ENCODE peak calls at places on chromosomes 5 and 9, in six cellular contexts. One of them, this sample, is unnamed.

GRCh38 chr9:120697448-120697847 is 16.8 kb downstream of the MEGF9 start:
- DNase-seq in H1: no peak
- DNase-seq in HCT116: no peak
- DNase-seq in K562: no peak
- DNase-seq in SK-N-SH: no peak
- DNase-seq in GM12878: no peak
- DNase-seq in this sample: no peak

GRCh38 chr9:27771803-27772545 is 198.7 kb upstream of the C9orf72 start:
- DNase-seq in HCT116: no peak
- DNase-seq in GM12878: no peak
- DNase-seq in H1: peak; percentile 67
- DNase-seq in K562: no peak
- DNase-seq in SK-N-SH: no peak
- DNase-seq in this sample: no peak

GRCh38 chr5:77138981-77139380 is 51.9 kb upstream of the ZBED3 start:
- DNase-seq in HCT116: no peak
- DNase-seq in SK-N-SH: peak; percentile 13
- DNase-seq in GM12878: no peak
- DNase-seq in H1: no peak
- DNase-seq in K562: no peak
- DNase-seq in this sample: no peak

GRCh38 chr9:24832307-24832706 is 286.6 kb upstream of the IZUMO3 start:
- DNase-seq in HCT116: no peak
- DNase-seq in H1: no peak
- DNase-seq in SK-N-SH: peak; percentile 5
- DNase-seq in K562: no peak
- DNase-seq in GM12878: no peak
- DNase-seq in this sample: peak; percentile 44

GRCh38 chr9:86614871-86615849 is 260.9 kb upstream of the TUT7 start:
- DNase-seq in HCT116: no peak
- DNase-seq in GM12878: no peak
- DNase-seq in SK-N-SH: peak; percentile 33
- DNase-seq in K562: peak; percentile 9
- DNase-seq in H1: no peak
- DNase-seq in this sample: no peak

GRCh38 chr9:135256568-135257354 is 169.3 kb downstream of the OLFM1 start:
- DNase-seq in HCT116: no peak
- DNase-seq in H1: no peak
- DNase-seq in GM12878: no peak
- DNase-seq in K562: no peak
- DNase-seq in SK-N-SH: no peak
- DNase-seq in this sample: no peak

GRCh38 chr5:138641547-138642298 is 66.5 kb upstream of the HSPA9 start:
- DNase-seq in K562: peak; percentile 69
- DNase-seq in H1: peak; percentile 34
- DNase-seq in GM12878: no peak
- DNase-seq in SK-N-SH: peak; percentile 74
- DNase-seq in HCT116: peak; percentile 48
- DNase-seq in this sample: no peak

GRCh38 chr9:133727277-133727875 is 10.8 kb downstream of the SARDH start:
- DNase-seq in K562: no peak
- DNase-seq in GM12878: no peak
- DNase-seq in SK-N-SH: peak; percentile 46
- DNase-seq in HCT116: no peak
- DNase-seq in H1: no peak
- DNase-seq in this sample: no peak

GRCh38 chr9:77843088-77843985 is 188.3 kb downstream of the GNAQ start:
- DNase-seq in K562: peak; percentile 19
- DNase-seq in SK-N-SH: no peak
- DNase-seq in HCT116: no peak
- DNase-seq in H1: no peak
- DNase-seq in GM12878: no peak
- DNase-seq in this sample: no peak

GRCh38 chr9:101398930-101399640 is 434 bp downstream of the ZNF189 start:
- DNase-seq in H1: no peak
- DNase-seq in GM12878: no peak
- DNase-seq in K562: peak; percentile 43
- DNase-seq in HCT116: no peak
- DNase-seq in SK-N-SH: no peak
- DNase-seq in this sample: no peak

GRCh38 chr5:125595095-125595494 is 828.1 kb upstream of the GRAMD2B start:
- DNase-seq in SK-N-SH: no peak
- DNase-seq in GM12878: no peak
- DNase-seq in HCT116: no peak
- DNase-seq in H1: no peak
- DNase-seq in K562: no peak
- DNase-seq in this sample: no peak

GRCh38 chr9:103168254-103168653 is 173.1 kb downstream of the CYLC2 start:
- DNase-seq in HCT116: no peak
- DNase-seq in H1: no peak
- DNase-seq in K562: no peak
- DNase-seq in GM12878: no peak
- DNase-seq in SK-N-SH: no peak
- DNase-seq in this sample: no peak

GRCh38 chr5:119036101-119036762 is 34.7 kb upstream of the DMXL1 start:
- DNase-seq in HCT116: peak; percentile 65
- DNase-seq in SK-N-SH: no peak
- DNase-seq in H1: no peak
- DNase-seq in GM12878: no peak
- DNase-seq in K562: peak; percentile 25
- DNase-seq in this sample: no peak

GRCh38 chr9:89498845-89499480 is 1.1 kb upstream of the SEMA4D start:
- DNase-seq in GM12878: no peak
- DNase-seq in SK-N-SH: no peak
- DNase-seq in H1: no peak
- DNase-seq in HCT116: no peak
- DNase-seq in K562: no peak
- DNase-seq in this sample: no peak

GRCh38 chr5:78983601-78984000 is 1.5 kb downstream of the ARSB start:
- DNase-seq in HCT116: no peak
- DNase-seq in SK-N-SH: peak; percentile 24
- DNase-seq in GM12878: no peak
- DNase-seq in H1: no peak
- DNase-seq in K562: no peak
- DNase-seq in this sample: peak; percentile 9

GRCh38 chr9:98374385-98375051 is 119.1 kb upstream of the TBC1D2 start:
- DNase-seq in H1: no peak
- DNase-seq in SK-N-SH: no peak
- DNase-seq in HCT116: no peak
- DNase-seq in GM12878: no peak
- DNase-seq in K562: peak; percentile 92
- DNase-seq in this sample: no peak

GRCh38 chr9:114285166-114285867 is 37.6 kb upstream of the ORM1 start:
- DNase-seq in HCT116: no peak
- DNase-seq in H1: no peak
- DNase-seq in K562: no peak
- DNase-seq in SK-N-SH: peak; percentile 57
- DNase-seq in GM12878: no peak
- DNase-seq in this sample: no peak

DNA sequence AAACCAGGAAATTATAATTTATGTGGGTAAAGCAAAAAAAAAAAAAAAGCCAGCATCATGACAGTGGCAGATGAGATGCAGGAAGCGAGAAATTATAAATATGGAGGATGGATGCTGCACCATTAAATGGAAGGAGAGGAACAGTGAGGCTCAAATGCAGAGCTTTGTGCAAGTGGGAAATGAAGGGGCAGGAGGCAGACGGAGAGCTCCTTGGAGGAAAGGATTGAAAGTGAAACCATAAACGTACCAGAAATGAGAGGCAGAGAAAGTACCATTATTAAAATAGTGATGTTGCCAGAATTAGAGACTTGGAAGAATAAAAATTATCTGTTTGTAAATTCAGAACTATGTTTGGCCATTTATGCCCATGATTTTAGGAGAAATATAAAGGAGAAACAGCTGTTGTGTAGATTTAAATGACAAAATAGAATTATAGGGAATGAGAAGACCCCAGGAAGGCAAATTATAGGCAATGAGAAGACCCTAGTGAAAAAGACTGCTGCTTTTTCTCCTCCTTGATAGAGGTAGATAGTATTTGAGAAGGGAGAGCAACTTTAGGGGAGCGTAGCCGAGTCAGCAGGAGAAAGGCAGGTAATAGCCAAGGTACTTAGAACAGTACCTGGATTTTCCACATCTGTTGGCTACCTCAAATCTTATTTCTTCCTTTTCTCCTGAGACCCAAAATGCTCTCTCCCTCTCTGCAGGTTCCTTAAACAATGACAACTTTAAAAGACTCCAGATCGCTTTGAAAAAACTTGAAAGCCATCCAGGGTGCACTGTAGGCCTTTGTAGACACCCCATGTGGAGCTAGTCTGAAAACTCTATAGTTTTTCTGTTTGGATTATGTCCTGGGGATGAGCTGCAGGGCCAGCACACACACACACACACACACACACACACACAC is 341.1 kb upstream of the CD180 start:
- DNase-seq in H1: no peak
- DNase-seq in K562: no peak
- DNase-seq in GM12878: no peak
- DNase-seq in HCT116: no peak
- DNase-seq in SK-N-SH: no peak
- DNase-seq in this sample: no peak
- TF ChIP-seq JUND in H1: no peak
- TF ChIP-seq JUND in K562: no peak
- TF ChIP-seq JUND in GM12878: no peak
- TF ChIP-seq JUND in HCT116: no peak
- TF ChIP-seq JUND in SK-N-SH: no peak
- TF ChIP-seq JUND in this sample: no peak

DNA sequence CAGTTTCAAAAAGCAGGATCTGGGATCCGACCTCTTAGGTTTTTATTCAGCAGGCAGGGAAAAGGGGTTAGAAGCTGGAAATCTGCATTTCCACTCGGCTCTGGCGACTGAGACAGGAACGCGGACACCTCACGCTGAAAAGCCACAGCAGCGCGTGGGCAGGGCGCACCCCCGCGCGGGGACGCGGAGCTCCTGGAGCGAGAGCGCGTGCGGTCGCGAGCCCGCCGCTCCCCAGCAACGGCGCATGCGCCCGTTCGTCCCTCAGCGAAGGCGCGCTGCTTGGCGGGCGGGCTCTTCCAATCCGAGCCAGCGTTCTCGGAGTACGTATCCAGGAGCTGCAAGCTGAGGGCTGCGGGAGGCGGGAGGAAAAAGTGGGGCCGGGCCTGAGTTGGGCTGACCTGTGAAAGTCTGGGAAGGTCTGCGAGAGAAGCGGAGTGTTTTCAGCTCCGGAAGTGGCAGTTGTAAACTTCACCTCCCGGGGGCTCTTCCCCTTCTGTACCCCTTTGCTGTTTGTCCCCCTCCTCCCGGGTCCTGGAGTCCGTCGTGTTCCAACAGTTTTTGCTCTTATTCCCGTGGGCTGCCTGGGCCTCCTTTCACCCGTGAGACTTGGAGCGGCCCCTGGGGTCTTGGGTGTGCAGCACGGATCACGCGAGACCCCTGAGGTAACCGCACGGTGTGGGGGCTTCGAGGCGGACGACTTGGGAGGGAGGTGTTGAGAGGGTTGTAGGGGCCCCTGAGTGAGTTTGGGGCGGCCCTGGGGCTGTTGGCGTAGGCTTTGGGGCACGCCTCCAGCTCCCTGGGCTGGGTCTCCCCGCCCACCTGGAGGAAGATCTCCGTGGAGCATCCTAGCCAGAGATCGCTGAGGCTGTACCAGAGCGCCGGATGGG is at the start of gene CCDC171:
- DNase-seq in HCT116: peak; percentile 86
- DNase-seq in K562: peak; percentile 91
- DNase-seq in H1: peak; percentile 88
- DNase-seq in GM12878: peak; percentile 75
- DNase-seq in SK-N-SH: peak; percentile 96
- DNase-seq in this sample: peak; percentile 94
- TF ChIP-seq JUND in HCT116: no peak
- TF ChIP-seq JUND in K562: no peak
- TF ChIP-seq JUND in H1: no peak
- TF ChIP-seq JUND in GM12878: no peak
- TF ChIP-seq JUND in SK-N-SH: no peak
- TF ChIP-seq JUND in this sample: no peak

DNA sequence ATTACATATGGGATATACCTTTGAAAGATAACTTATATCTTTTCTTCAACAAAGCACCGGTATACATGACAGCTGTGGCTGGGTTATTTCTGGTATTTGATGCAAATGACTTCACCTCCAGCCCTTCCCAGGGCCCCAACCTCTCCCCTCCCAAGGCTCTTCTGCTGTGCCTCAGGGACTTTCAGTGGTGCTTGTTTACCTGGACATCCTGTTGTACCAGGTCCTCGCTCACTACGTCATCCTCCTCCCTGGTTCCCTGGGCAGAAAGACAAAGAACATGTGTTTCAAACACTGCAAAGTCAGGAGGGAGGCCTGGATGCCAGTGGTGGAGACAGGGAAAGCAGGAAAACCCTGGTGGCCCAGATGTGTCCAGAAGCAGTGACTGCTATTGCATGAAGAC is 23.4 kb downstream of the ANXA6 start:
- DNase-seq in K562: no peak
- DNase-seq in GM12878: no peak
- DNase-seq in H1: no peak
- DNase-seq in HCT116: no peak
- DNase-seq in SK-N-SH: no peak
- DNase-seq in this sample: peak; percentile 72
- TF ChIP-seq JUND in K562: no peak
- TF ChIP-seq JUND in GM12878: no peak
- TF ChIP-seq JUND in H1: no peak
- TF ChIP-seq JUND in HCT116: no peak
- TF ChIP-seq JUND in SK-N-SH: no peak
- TF ChIP-seq JUND in this sample: no peak

DNA sequence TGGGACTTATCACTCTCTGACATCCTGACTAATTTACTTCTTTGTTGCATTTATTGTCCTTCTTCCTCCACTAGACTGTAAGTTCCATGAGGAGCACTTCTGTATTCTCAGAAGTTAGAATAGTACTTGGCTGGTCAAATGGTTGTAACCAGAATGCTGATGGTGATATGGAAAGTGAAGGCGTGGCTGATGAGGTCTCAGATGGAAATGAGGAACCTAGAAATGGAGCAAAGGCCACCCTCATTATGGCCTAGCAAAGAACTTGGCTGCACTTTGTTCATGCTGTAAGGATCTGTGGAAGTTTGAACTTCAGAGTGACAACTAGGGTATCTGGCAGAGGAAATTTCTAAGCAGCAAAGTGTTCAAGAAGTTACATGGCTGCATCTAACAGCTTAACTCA is 15.1 kb upstream of the SLC22A5 start:
- DNase-seq in SK-N-SH: no peak
- DNase-seq in HCT116: no peak
- DNase-seq in K562: no peak
- DNase-seq in H1: no peak
- DNase-seq in GM12878: no peak
- DNase-seq in this sample: no peak
- TF ChIP-seq JUND in SK-N-SH: no peak
- TF ChIP-seq JUND in HCT116: no peak
- TF ChIP-seq JUND in K562: no peak
- TF ChIP-seq JUND in H1: no peak
- TF ChIP-seq JUND in GM12878: no peak
- TF ChIP-seq JUND in this sample: no peak

This sample was measured in T47D.